ENCODE peak calls at places on chromosome 6, in eight cellular contexts. B is endothelial cell of umbilical vein, I is K562, T is A549, Q is HCT116, M is HepG2, R is GM12878, D is H1. Z is an unnamed sample.

GRCh38 chr6:146595981-146596731 is 2.6 kb upstream of the ADGB start:
- DNase-seq in B (no peak), Q (no peak), M (no peak), D (no peak), R (no peak), I (no peak), T (no peak), Z (peak; percentile 96)

GRCh38 chr6:43078651-43079050 is 2.5 kb downstream of the PTK7 start:
- DNase-seq in B (no peak), I (no peak), Q (no peak), D (no peak), T (no peak), M (no peak), R (no peak), Z (no peak)

GRCh38 chr6:170532867-170533488 is 20.1 kb downstream of the PSMB1 start:
- DNase-seq in I (no peak), M (no peak), Q (no peak), R (no peak), B (no peak), D (no peak), T (no peak), Z (no peak)

GRCh38 chr6:166078294-166078693 is 89.4 kb downstream of the TBXT start:
- DNase-seq in D (no peak), I (no peak), R (no peak), M (no peak), B (no peak), Q (no peak), T (no peak), Z (no peak)

GRCh38 chr6:30965140-30965601 is 18.3 kb upstream of the MUC21 start:
- DNase-seq in T (no peak), D (no peak), M (no peak), I (no peak), Q (no peak), R (no peak), B (no peak), Z (no peak)

GRCh38 chr6:85458782-85459181 is 8.9 kb downstream of the NT5E start:
- DNase-seq in M (no peak), D (no peak), I (no peak), T (no peak), B (peak; percentile 36), R (no peak), Q (no peak), Z (no peak)

GRCh38 chr6:34771727-34772126 is 14.4 kb downstream of the SNRPC start:
- DNase-seq in M (no peak), I (no peak), D (no peak), B (no peak), R (no peak), T (no peak), Q (no peak), Z (no peak)

GRCh38 chr6:55578537-55579363 is at the start of gene HMGCLL1:
- DNase-seq in Q (no peak), D (peak; percentile 88), I (no peak), T (peak; percentile 31), R (no peak), M (no peak), B (peak; percentile 5), Z (no peak)

GRCh38 chr6:150492507-150492906 is 107.2 kb upstream of the PLEKHG1 start:
- DNase-seq in T (peak; percentile 13), R (no peak), B (no peak), D (no peak), M (no peak), Q (peak; percentile 51), I (peak; percentile 73), Z (peak; percentile 16)

GRCh38 chr6:110529355-110529754 is 52.9 kb upstream of the SLC22A16 start:
- DNase-seq in D (no peak), T (no peak), I (no peak), R (no peak), B (peak; percentile 52), M (no peak), Q (no peak), Z (peak; percentile 65)

GRCh38 chr6:131226465-131226864 is 91.2 kb downstream of the AKAP7 start:
- DNase-seq in M (no peak), D (no peak), T (no peak), Q (no peak), B (no peak), R (no peak), I (no peak), Z (no peak)

GRCh38 chr6:38755207-38755606 is 40.1 kb downstream of the DNAH8 start:
- DNase-seq in B (no peak), D (no peak), I (no peak), T (no peak), M (no peak), R (no peak), Q (peak; percentile 32), Z (no peak)

GRCh38 chr6:53794720-53795253 is at the start of gene LRRC1:
- DNase-seq in B (peak; percentile 95), R (peak; percentile 44), T (peak; percentile 74), D (peak; percentile 99), I (no peak), Q (peak; percentile 86), M (peak; percentile 88), Z (peak; percentile 87)
- TF ChIP-seq POLR2A in B (peak; percentile 83), R (peak; percentile 71), T (peak; percentile 63), D (peak; percentile 68), I (no peak), Q (peak; percentile 20), M (peak; percentile 83), Z (no peak)

DNA sequence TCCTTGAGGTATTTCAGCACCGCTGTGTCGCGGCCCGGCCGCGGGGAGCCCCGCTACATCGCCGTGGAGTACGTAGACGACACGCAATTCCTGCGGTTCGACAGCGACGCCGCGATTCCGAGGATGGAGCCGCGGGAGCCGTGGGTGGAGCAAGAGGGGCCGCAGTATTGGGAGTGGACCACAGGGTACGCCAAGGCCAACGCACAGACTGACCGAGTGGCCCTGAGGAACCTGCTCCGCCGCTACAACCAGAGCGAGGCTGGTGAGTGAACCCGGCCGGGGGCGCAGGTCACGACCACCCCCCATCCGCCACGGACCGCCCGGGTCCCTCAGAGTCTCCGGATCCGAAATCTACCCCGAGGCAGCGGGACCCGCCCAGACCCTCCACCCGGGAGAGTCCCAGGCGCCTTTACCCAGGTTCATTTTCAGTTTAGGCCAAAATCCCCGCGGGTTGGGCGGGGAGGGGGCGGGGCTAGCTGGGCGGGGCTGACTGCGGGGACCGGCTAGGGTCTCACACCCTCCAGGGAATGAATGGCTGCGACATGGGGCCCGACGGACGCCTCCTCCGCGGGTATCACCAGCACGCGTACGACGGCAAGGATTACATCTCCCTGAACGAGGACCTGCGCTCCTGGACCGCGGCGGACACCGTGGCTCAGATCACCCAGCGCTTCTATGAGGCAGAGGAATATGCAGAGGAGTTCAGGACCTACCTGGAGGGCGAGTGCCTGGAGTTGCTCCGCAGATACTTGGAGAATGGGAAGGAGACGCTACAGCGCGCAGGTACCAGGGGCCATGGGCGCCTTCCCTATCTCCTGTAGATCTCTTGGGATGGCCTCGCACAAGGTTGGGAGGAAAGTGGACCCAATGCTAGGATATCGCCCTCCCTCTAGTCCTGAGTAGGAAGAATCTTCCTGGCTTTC is 693 bp downstream of the HLA-F start:
- DNase-seq in Q (no peak), I (no peak), M (no peak), D (peak; percentile 83), R (no peak), T (no peak), B (peak; percentile 5), Z (no peak)
- TF ChIP-seq MAX in Q (no peak), I (no peak), M (peak; percentile 18), D (peak; percentile 83), R (no peak), T (no peak), B (no peak), Z (no peak)

GRCh38 chr6:73860303-73860702 is 164.3 kb downstream of the CD109 start:
- DNase-seq in B (no peak), R (no peak), Q (no peak), M (no peak), I (no peak), T (no peak), D (no peak), Z (no peak)

GRCh38 chr6:73858376-73858775 is 162.4 kb downstream of the CD109 start:
- DNase-seq in Q (no peak), T (no peak), I (no peak), M (no peak), D (no peak), B (no peak), R (no peak), Z (no peak)

GRCh38 chr6:73857341-73857890 is 161.4 kb downstream of the CD109 start:
- DNase-seq in R (no peak), Q (no peak), B (no peak), D (no peak), M (no peak), T (no peak), I (no peak), Z (no peak)

GRCh38 chr6:73854998-73855718 is 159.2 kb downstream of the CD109 start:
- DNase-seq in Q (peak; percentile 41), T (peak; percentile 1), M (peak; percentile 46), I (peak; percentile 29), D (no peak), B (peak; percentile 50), R (no peak), Z (peak; percentile 77)
- H3K4me3 ChIP-seq in Q (no peak overlapping the region), T (no peak overlapping the region), M (no peak overlapping the region), I (no peak overlapping the region), D (no peak overlapping the region), B (no peak overlapping the region), R (no peak overlapping the region), Z (no peak overlapping the region)

GRCh38 chr6:125957845-125958244 is 1.3 kb downstream of the HINT3 start:
- DNase-seq in T (no peak), D (no peak), M (peak; percentile 64), R (no peak), I (no peak), Q (no peak), B (peak; percentile 66), Z (peak; percentile 75)
- TF ChIP-seq POLR2A in T (no peak), D (no peak), M (no peak), R (no peak), I (no peak), Q (no peak), B (no peak), Z (peak; percentile 26)

GRCh38 chr6:105402090-105402980 is 547 bp downstream of the PREP start:
- DNase-seq in Q (no peak), T (peak; percentile 36), D (peak; percentile 78), M (peak; percentile 25), B (peak; percentile 52), I (peak; percentile 50), R (no peak), Z (peak; percentile 67)
- TF ChIP-seq MAX in Q (no peak), T (no peak), D (peak; percentile 73), M (peak; percentile 2), B (no peak), I (no peak), R (no peak), Z (no peak)

GRCh38 chr6:604579-604978 is 52.3 kb downstream of the HUS1B start:
- DNase-seq in T (no peak), B (no peak), M (no peak), Q (no peak), D (no peak), I (peak; percentile 83), R (no peak), Z (no peak)

GRCh38 chr6:603265-603664 is 53.6 kb downstream of the HUS1B start:
- DNase-seq in R (no peak), D (no peak), T (no peak), B (no peak), Q (no peak), I (no peak), M (no peak), Z (no peak)

GRCh38 chr6:599946-600448 is 56.9 kb downstream of the HUS1B start:
- DNase-seq in Q (no peak), D (no peak), T (no peak), M (no peak), I (no peak), R (no peak), B (no peak), Z (no peak)
- H3K4me3 ChIP-seq in Q (no peak overlapping the region), D (no peak overlapping the region), T (no peak overlapping the region), M (no peak overlapping the region), I (no peak overlapping the region), R (no peak overlapping the region), B (no peak overlapping the region), Z (no peak overlapping the region)

Z was measured in NB4.